ENCODE peak calls at places on chromosomes 4 and X, in four cellular contexts. L, H, G and Z are unnamed samples.

GRCh38 chrX:9745417-9746115 is 20.1 kb downstream of the GPR143 start:
- DNase-seq in L (no peak), H (no peak), G (no peak), Z (no peak)

GRCh38 chr4:13432453-13432852 is 51.7 kb downstream of the RAB28 start:
- DNase-seq in L (no peak), H (no peak), G (no peak), Z (no peak)

GRCh38 chr4:127400736-127401346 is 231.9 kb upstream of the INTU start:
- DNase-seq in L (peak), H (peak), G (peak), Z (peak)

GRCh38 chrX:102950908-102951866 is 14.1 kb downstream of the RAB40AL start:
- DNase-seq in L (no peak), H (peak), G (peak), Z (peak)

GRCh38 chr4:141860974-141861373 is 224.6 kb downstream of the IL15 start:
- DNase-seq in L (no peak), H (no peak), G (no peak), Z (no peak)

GRCh38 chr4:176238157-176238608 is 30.8 kb downstream of the ASB5 start:
- DNase-seq in L (no peak), H (no peak), G (no peak), Z (no peak)

GRCh38 chrX:11781734-11782370 is 23.8 kb downstream of the MSL3 start:
- DNase-seq in L (no peak), H (no peak), G (no peak), Z (no peak)

GRCh38 chrX:39815621-39816020 is 282.1 kb downstream of the BCOR start:
- DNase-seq in L (no peak), H (no peak), G (no peak), Z (peak)

GRCh38 chr4:1794809-1795303 is 1.8 kb downstream of the FGFR3 start:
- DNase-seq in L (no peak), H (no peak), G (peak), Z (no peak)

GRCh38 chr4:179007758-179008157 is 1565.5 kb upstream of the AGA start:
- DNase-seq in L (no peak), H (no peak), G (no peak), Z (no peak)

GRCh38 chrX:136646602-136647239 is 1.2 kb upstream of the CD40LG start:
- DNase-seq in L (no peak), H (no peak), G (no peak), Z (no peak)

GRCh38 chr4:153757407-153757806 is 2.4 kb downstream of the RNF175 start:
- DNase-seq in L (no peak), H (no peak), G (no peak), Z (no peak)

GRCh38 chr4:137393043-137393442 is 139.3 kb downstream of the PCDH18 start:
- DNase-seq in L (no peak), H (no peak), G (peak), Z (no peak)

GRCh38 chrX:26918633-26919032 is 544.5 kb downstream of the PPP4R3C start:
- DNase-seq in L (no peak), H (peak), G (peak), Z (peak)

GRCh38 chr4:79922011-79922410 is 151.0 kb downstream of the ANTXR2 start:
- DNase-seq in L (no peak), H (no peak), G (no peak), Z (no peak)

GRCh38 chrX:64265265-64265664 is 34.9 kb upstream of the ASB12 start:
- DNase-seq in L (no peak), H (no peak), G (no peak), Z (no peak)

GRCh38 chrX:134026732-134027311 is 41.4 kb upstream of the GPC3 start:
- DNase-seq in L (no peak), H (peak), G (peak), Z (peak)

GRCh38 chrX:39730671-39731389 is 366.9 kb downstream of the BCOR start:
- DNase-seq in L (no peak), H (peak), G (peak), Z (peak)

GRCh38 chrX:118536687-118537461 is 41.3 kb downstream of the DOCK11 start:
- DNase-seq in L (peak), H (no peak), G (peak), Z (peak)

GRCh38 chrX:30270639-30271038 is 23.7 kb downstream of the MAGEB1 start:
- DNase-seq in L (no peak), H (no peak), G (no peak), Z (no peak)

GRCh38 chr4:139028191-139028661 is 12.6 kb downstream of the NOCT start:
- DNase-seq in L (no peak), H (no peak), G (no peak), Z (no peak)

GRCh38 chr4:152665691-152666410 is 13.9 kb downstream of the TMEM154 start:
- DNase-seq in L (no peak), H (no peak), G (no peak), Z (no peak)

GRCh38 chrX:1398431-1399340 is 6.8 kb upstream of the SLC25A6 start:
- DNase-seq in L (no peak), H (no peak), G (peak), Z (no peak)

GRCh38 chr4:141021397-141022194 is 111.7 kb downstream of the RNF150 start:
- DNase-seq in L (no peak), H (no peak), G (no peak), Z (no peak)

GRCh38 chr4:5825642-5826041 is 67.2 kb downstream of the CRMP1 start:
- DNase-seq in L (no peak), H (no peak), G (no peak), Z (no peak)

GRCh38 chr4:174707277-174707676 is 121.8 kb downstream of the GLRA3 start:
- DNase-seq in L (no peak), H (no peak), G (no peak), Z (peak)

GRCh38 chr4:114077610-114078009 is 98.2 kb upstream of the ARSJ start:
- DNase-seq in L (no peak), H (no peak), G (no peak), Z (no peak)

GRCh38 chr4:53656421-53656981 is 65.2 kb upstream of the LNX1 start:
- DNase-seq in L (no peak), H (no peak), G (no peak), Z (no peak)

GRCh38 chr4:21991050-21991449 is 42.5 kb upstream of the KCNIP4 start:
- DNase-seq in L (no peak), H (no peak), G (no peak), Z (no peak)

GRCh38 chr4:79588679-79589078 is 180.7 kb upstream of the GK2 start:
- DNase-seq in L (no peak), H (no peak), G (no peak), Z (no peak)

GRCh38 chrX:50707376-50707775 is 106.6 kb downstream of the SHROOM4 start:
- DNase-seq in L (no peak), H (no peak), G (no peak), Z (no peak)

GRCh38 chr4:105022811-105023667 is 123.6 kb upstream of the TET2 start:
- DNase-seq in L (no peak), H (no peak), G (no peak), Z (no peak)
- TF ChIP-seq GABPA in L (no peak), H (no peak), G (no peak), Z (peak)

DNA sequence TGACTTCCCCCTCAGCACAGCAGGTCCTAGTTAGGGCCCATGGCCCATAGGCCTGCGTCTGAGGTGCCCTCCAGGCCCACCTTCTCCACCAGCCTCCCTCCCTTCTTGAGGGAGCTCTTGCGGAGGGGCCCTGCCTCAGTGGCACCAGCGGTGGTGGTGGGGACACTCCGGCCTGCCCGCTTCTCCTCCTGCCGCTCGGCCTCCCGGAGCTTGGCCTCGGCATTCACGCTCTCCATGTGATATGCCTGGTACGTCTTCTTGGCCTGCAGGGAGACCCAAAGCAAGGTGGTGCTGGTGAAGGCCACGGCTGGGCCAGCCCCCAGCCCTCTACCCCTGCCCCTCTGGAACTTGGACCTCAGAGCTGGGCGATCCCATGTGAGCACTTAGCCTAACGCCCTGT is 5.5 kb downstream of the ARHGAP4 start:
- DNase-seq in L (no peak), H (no peak), G (no peak), Z (no peak)
- TF ChIP-seq ZBTB33 in L (no peak), H (no peak), G (no peak), Z (no peak)

DNA sequence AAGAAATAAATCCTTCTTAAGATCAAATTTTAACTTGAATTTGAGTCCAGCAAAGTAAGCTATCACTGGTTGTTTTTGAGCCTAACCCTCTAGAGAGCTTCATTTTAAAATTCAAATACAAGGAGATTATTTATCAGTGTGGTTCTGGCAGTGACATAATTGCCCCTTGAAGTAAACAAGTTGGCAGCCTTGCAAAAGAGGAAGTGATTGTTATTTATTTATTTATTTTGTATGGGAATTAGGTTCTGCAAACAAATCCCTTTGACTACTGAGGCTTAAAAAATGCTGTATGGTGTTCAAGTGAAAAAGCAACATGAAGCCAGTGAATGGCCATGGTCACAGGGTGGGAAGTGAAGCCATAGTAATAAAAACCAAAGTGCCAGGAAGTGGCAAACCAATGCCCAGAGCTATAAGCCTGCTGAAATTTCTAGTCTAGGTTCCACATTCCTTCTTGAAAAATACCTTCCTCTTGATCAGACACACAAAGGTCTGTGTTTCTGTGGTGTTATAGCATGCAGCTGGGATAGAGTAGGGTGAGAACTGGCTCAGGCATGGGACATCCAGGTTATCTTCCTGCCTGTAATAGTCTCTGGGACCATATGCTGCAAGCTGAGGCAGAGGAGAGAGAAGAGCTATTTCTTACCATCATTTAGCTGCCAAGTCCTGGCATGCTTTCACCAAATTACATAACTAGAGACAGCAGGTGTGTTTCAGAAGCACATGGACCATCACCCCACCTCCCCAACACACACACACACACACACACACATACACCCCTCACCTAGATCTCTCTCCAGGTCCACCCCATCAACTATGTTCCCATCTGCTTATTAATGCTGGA is 47.1 kb upstream of the TSPAN7 start:
- DNase-seq in L (no peak), H (no peak), G (no peak), Z (no peak)
- TF ChIP-seq GABPA in L (no peak), H (no peak), G (no peak), Z (no peak)

DNA sequence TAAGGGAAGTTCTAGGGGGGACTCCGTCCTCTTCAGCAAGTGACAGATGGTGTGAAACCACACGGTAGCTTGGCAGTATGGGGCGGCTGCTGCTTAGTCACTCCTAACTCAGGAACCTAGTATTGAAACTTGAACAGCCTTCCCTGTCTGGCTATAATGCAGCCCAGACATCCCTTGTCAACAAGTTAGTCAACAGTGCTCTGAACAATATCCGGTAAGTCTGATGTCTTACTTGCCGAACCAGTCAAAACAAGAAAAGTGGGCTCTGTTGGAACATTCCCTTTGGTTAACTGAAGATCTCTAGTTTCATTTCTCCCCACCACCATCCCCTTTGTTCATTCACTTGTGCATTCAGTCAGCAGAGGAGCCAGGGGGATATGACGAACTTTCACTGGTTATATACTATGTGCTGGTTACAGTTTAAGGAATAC is 18.7 kb upstream of the CXCL13 start:
- DNase-seq in L (peak), H (no peak), G (no peak), Z (no peak)
- TF ChIP-seq ZBTB33 in L (no peak), H (no peak), G (no peak), Z (no peak)